ENCODE peak calls at places on chromosome 10, in ten cellular contexts. Q, K, B, I, N, U, A, E, Z and L are unnamed samples.
A peak's percentile ranks its signal among the peaks of the same experiment; 100 is the strongest.

GRCh38 chr10:25694976-25695375 is 239.1 kb upstream of the MYO3A start:
- DNase-seq in Q (no peak), K (no peak), B (no peak), I (no peak), N (no peak), U (no peak), A (no peak), E (no peak), Z (no peak), L (no peak)

GRCh38 chr10:17747883-17748550 is 4.0 kb upstream of the TMEM236 start:
- DNase-seq in Q (no peak), K (peak; percentile 16), B (no peak), I (peak; percentile 73), N (no peak), U (peak; percentile 72), A (no peak), E (peak; percentile 53), Z (no peak), L (no peak)

GRCh38 chr10:76070861-76071260 is 639.4 kb downstream of the LRMDA start:
- DNase-seq in Q (no peak), K (no peak), B (no peak), I (no peak), N (no peak), U (no peak), A (no peak), E (no peak), Z (no peak), L (no peak)

GRCh38 chr10:87935290-87936141 is 72.1 kb downstream of the PTEN start:
- DNase-seq in Q (no peak), K (no peak), B (peak; percentile 56), I (peak; percentile 66), N (peak; percentile 32), U (peak; percentile 85), A (no peak), E (no peak), Z (no peak), L (no peak)

GRCh38 chr10:102115775-102116174 is 4.4 kb downstream of the LDB1 start:
- DNase-seq in Q (no peak), K (no peak), B (peak; percentile 18), I (no peak), N (no peak), U (no peak), A (no peak), E (peak; percentile 46), Z (no peak), L (no peak)

GRCh38 chr10:43965918-43966570 is 317.4 kb upstream of the ZNF32 start:
- DNase-seq in Q (no peak), K (no peak), B (peak; percentile 3), I (no peak), N (no peak), U (no peak), A (no peak), E (no peak), Z (no peak), L (no peak)

GRCh38 chr10:110076559-110077318 is 69.0 kb downstream of the ADD3 start:
- DNase-seq in Q (peak; percentile 44), K (peak; percentile 89), B (peak; percentile 88), I (peak; percentile 97), N (no peak), U (peak; percentile 99), A (peak; percentile 42), E (peak; percentile 94), Z (peak; percentile 87), L (peak; percentile 97)

GRCh38 chr10:30330512-30331168 is 18.4 kb downstream of the MTPAP start:
- DNase-seq in Q (no peak), K (no peak), B (no peak), I (no peak), N (no peak), U (no peak), A (no peak), E (peak; percentile 43), Z (no peak), L (no peak)

GRCh38 chr10:105161149-105161548 is 520.1 kb downstream of the SORCS3 start:
- DNase-seq in Q (no peak), K (no peak), B (no peak), I (no peak), N (no peak), U (no peak), A (no peak), E (no peak), Z (no peak), L (no peak)
- H3K4me3 ChIP-seq in Q (no peak overlapping the region), K (no peak overlapping the region), B (no peak overlapping the region), I (no peak overlapping the region), N (no peak overlapping the region), U (no peak overlapping the region), A (no peak overlapping the region), E (no peak overlapping the region), Z (no peak overlapping the region), L (no peak overlapping the region)

GRCh38 chr10:80163741-80164341 is 31.3 kb downstream of the PLAC9 start:
- DNase-seq in Q (no peak), K (peak; percentile 64), B (peak; percentile 92), I (peak; percentile 84), N (no peak), U (peak; percentile 84), A (no peak), E (peak; percentile 96), Z (no peak), L (peak; percentile 97)
- H3K4me3 ChIP-seq in Q (no peak overlapping the region), K (no peak overlapping the region), B (no peak overlapping the region), I (no peak overlapping the region), N (no peak overlapping the region), U (no peak overlapping the region), A (no peak overlapping the region), E (no peak overlapping the region), Z (no peak overlapping the region), L (no peak overlapping the region)

GRCh38 chr10:69329721-69330178 is 51.5 kb downstream of the HK1 start:
- DNase-seq in Q (no peak), K (no peak), B (no peak), I (no peak), N (peak; percentile 89), U (no peak), A (no peak), E (no peak), Z (no peak), L (no peak)
- H3K4me3 ChIP-seq in Q (no peak overlapping the region), K (no peak overlapping the region), B (no peak overlapping the region), I (no peak overlapping the region), N (no peak overlapping the region), U (no peak overlapping the region), A (no peak overlapping the region), E (no peak overlapping the region), Z (no peak overlapping the region), L (no peak overlapping the region)

GRCh38 chr10:86392723-86393094 is 26.1 kb upstream of the GRID1 start:
- DNase-seq in Q (no peak), K (no peak), B (no peak), I (no peak), N (no peak), U (no peak), A (no peak), E (no peak), Z (no peak), L (no peak)
- H3K4me3 ChIP-seq in Q (no peak overlapping the region), K (no peak overlapping the region), B (no peak overlapping the region), I (no peak overlapping the region), N (no peak overlapping the region), U (no peak overlapping the region), A (no peak overlapping the region), E (no peak overlapping the region), Z (no peak overlapping the region), L (no peak overlapping the region)

GRCh38 chr10:8194050-8194449 is 139.6 kb downstream of the GATA3 start:
- DNase-seq in Q (no peak), K (no peak), B (no peak), I (no peak), N (no peak), U (no peak), A (no peak), E (no peak), Z (no peak), L (no peak)
- H3K4me3 ChIP-seq in Q (no peak overlapping the region), K (no peak overlapping the region), B (no peak overlapping the region), I (no peak overlapping the region), N (no peak overlapping the region), U (no peak overlapping the region), A (no peak overlapping the region), E (no peak overlapping the region), Z (no peak overlapping the region), L (no peak overlapping the region)

DNA sequence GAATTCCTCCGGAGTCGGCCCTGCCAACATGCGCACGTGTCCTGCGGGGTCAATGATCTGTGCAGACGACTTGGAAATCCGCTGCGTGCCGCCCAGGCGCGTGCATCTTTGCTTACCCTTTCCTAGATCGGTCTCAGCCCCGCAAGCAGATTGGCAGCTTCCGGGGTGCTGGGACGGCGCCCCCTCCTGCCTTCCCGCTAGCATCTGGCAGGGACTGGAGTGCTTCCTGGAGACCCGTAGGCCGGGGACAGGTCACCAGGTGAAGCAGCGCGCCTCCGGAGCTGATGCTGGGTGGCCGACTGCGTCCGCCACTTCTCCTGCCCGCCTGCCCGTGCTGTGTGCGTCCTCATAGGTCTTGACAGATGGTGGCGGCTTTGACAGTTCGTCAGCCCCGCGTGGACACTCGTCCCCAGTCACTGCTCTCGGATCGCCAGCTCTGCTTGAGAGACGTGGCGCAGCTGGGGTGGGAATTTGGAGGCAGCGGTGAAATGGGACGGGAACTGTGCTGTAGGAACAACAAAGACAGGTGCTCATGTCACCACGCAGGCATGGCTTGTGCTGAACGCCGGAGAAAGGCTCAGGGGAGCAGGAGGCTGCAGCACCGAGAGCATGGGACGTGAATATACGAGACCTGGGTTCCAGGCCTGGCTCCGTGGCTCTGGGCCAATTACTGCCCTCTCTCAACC is 21.9 kb upstream of the KCNK18 start:
- DNase-seq in Q (peak; percentile 31), K (no peak), B (peak; percentile 10), I (no peak), N (no peak), U (no peak), A (no peak), E (no peak), Z (no peak), L (no peak)
- H3K4me3 ChIP-seq in Q (peak overlapping the region; percentile 14), K (peak overlapping the region; percentile 26), B (peak overlapping the region; percentile 74), I (peak overlapping the region; percentile 32), N (peak overlapping the region; percentile 2), U (peak overlapping the region; percentile 53), A (peak overlapping the region; percentile 19), E (peak overlapping the region; percentile 46), Z (peak overlapping the region; percentile 36), L (peak overlapping the region; percentile 45)

DNA sequence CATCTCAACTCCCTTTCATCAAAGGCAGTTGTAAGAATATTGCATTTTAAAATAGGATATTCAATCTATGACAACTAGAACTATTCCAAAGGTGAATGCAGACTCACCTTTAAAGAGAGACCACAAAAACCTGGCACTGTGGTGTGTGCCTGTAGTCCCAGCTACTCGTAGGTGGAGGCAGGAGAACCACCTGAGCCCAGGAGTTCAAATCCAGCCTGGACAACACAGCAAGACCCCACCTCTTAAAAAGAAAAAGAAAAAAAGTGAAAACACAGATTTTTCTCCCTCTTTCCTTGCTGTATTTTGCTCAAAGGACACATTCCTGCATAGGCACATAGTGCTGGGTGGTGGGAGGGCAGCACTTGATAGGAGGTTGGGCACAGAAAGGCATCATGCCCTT is 739 bp upstream of the ALDH18A1 start:
- DNase-seq in Q (no peak), K (no peak), B (no peak), I (no peak), N (no peak), U (no peak), A (no peak), E (no peak), Z (no peak), L (no peak)
- H3K4me3 ChIP-seq in Q (no peak overlapping the region), K (peak overlapping the region; percentile 88), B (peak overlapping the region; percentile 87), I (no peak overlapping the region), N (no peak overlapping the region), U (peak overlapping the region; percentile 91), A (no peak overlapping the region), E (peak overlapping the region; percentile 85), Z (peak overlapping the region; percentile 91), L (peak overlapping the region; percentile 91)